ENCODE peak calls at places on chromosomes 7 and 10, in five cellular contexts. B is fibroblast of lung, S is adrenal gland, Y is A549, D is NCI-H2081. F is an unnamed sample.

GRCh38 chr7:128731184-128731583 is 8.0 kb upstream of the CALU start:
- DNase-seq in S (no peak), D (no peak), B (no peak), Y (no peak), F (no peak)

GRCh38 chr10:130121486-130122079 is 11.0 kb upstream of the C10orf143 start:
- DNase-seq in D (no peak), Y (no peak), B (no peak), S (no peak), F (no peak)

GRCh38 chr7:5478568-5479045 is 55.0 kb upstream of the TNRC18 start:
- DNase-seq in D (no peak), Y (no peak), B (no peak), S (no peak), F (peak; percentile 72)

GRCh38 chr7:66326501-66327180 is 121.5 kb downstream of the TPST1 start:
- DNase-seq in Y (no peak), B (peak; percentile 92), S (no peak), D (no peak), F (peak; percentile 84)

GRCh38 chr7:52540041-52540440 is 495.4 kb upstream of the POM121L12 start:
- DNase-seq in D (no peak), B (no peak), Y (no peak), S (no peak), F (no peak)

GRCh38 chr10:74165530-74165901 is 14.5 kb downstream of the ADK start:
- DNase-seq in Y (no peak), S (no peak), B (peak; percentile 42), D (no peak), F (no peak)

GRCh38 chr7:135074096-135074495 is 73.8 kb upstream of the TMEM140 start:
- DNase-seq in D (no peak), B (no peak), S (no peak), Y (no peak), F (no peak)

GRCh38 chr7:136056827-136057226 is 79.7 kb upstream of the MTPN start:
- DNase-seq in B (no peak), S (no peak), Y (no peak), D (no peak), F (no peak)

GRCh38 chr10:49152663-49153062 is 18.8 kb upstream of the FAM170B start:
- DNase-seq in D (no peak), S (no peak), B (no peak), Y (no peak), F (no peak)

F was measured in osteoblast.